ENCODE peak calls at places on chromosomes 13 and 19, in five cellular contexts. E is dermis blood vessel endothelial cell, L is uterus, W is COR-L47, P is GM10248. X is an unnamed sample.

GRCh38 chr13:44876782-44877324 is 112.4 kb downstream of the NUFIP1 start:
- DNase-seq in P (no peak), E (no peak), L (no peak), W (no peak), X (peak)

GRCh38 chr19:3351702-3352447 is 14.5 kb upstream of the NFIC start:
- DNase-seq in L (no peak), W (no peak), E (no peak), P (no peak), X (no peak)

GRCh38 chr13:90232291-90232690 is 1115.2 kb upstream of the MIR17HG start:
- DNase-seq in L (no peak), P (no peak), W (no peak), E (no peak), X (no peak)

GRCh38 chr13:108595416-108596257 is 33.8 kb upstream of the MYO16 start:
- DNase-seq in L (no peak), P (no peak), E (no peak), W (no peak), X (no peak)

GRCh38 chr19:1518471-1518870 is 5.4 kb upstream of the PLK5 start:
- DNase-seq in P (no peak), W (no peak), L (no peak), E (no peak), X (no peak)

GRCh38 chr19:43784981-43785808 is 4.4 kb upstream of the KCNN4 start:
- DNase-seq in P (peak), L (no peak), W (peak), E (peak), X (peak)

GRCh38 chr13:61036715-61037114 is 378.9 kb downstream of the PCDH20 start:
- DNase-seq in P (no peak), E (no peak), L (no peak), W (no peak), X (no peak)

GRCh38 chr13:49553888-49554287 is 31.5 kb downstream of the RCBTB1 start:
- DNase-seq in L (no peak), P (no peak), E (no peak), W (no peak), X (no peak)

GRCh38 chr19:40718774-40719391 is 2.0 kb downstream of the ITPKC start:
- DNase-seq in L (peak), W (no peak), E (peak), P (no peak), X (peak)

GRCh38 chr13:101661839-101662238 is 209.4 kb downstream of the ITGBL1 start:
- DNase-seq in W (peak), E (peak), P (no peak), L (no peak), X (no peak)

GRCh38 chr19:39104104-39104708 is 20.0 kb downstream of the ACP7 start:
- DNase-seq in W (no peak), P (no peak), E (no peak), L (no peak), X (no peak)

GRCh38 chr19:58229255-58229639 is 533 bp downstream of the ZNF544 start:
- DNase-seq in P (no peak), E (peak), L (no peak), W (peak), X (peak)

GRCh38 chr13:95643814-95644598 is 500 bp downstream of the DZIP1 start:
- DNase-seq in E (peak), W (no peak), L (peak), P (peak), X (no peak)

GRCh38 chr19:47723573-47723923 is 10.3 kb downstream of the EHD2 start:
- DNase-seq in E (no peak), P (no peak), L (peak), W (no peak), X (peak)

GRCh38 chr13:23657056-23657455 is 86.8 kb downstream of the TNFRSF19 start:
- DNase-seq in L (no peak), W (no peak), P (no peak), E (no peak), X (no peak)

GRCh38 chr13:21060827-21061076 is 634 bp downstream of the LATS2 start:
- DNase-seq in E (no peak), L (peak), W (no peak), P (no peak), X (no peak)

GRCh38 chr13:33639640-33640080 is 178.3 kb upstream of the RFC3 start:
- DNase-seq in W (no peak), L (no peak), P (peak), E (no peak), X (no peak)

GRCh38 chr19:47658431-47659383 is 49.8 kb downstream of the BICRA start:
- DNase-seq in E (peak), W (no peak), P (no peak), L (no peak), X (no peak)

GRCh38 chr13:94825507-94825906 is 113.2 kb upstream of the SOX21 start:
- DNase-seq in E (no peak), P (no peak), L (peak), W (peak), X (no peak)

GRCh38 chr19:23116802-23117571 is at the start of gene ZNF730:
- DNase-seq in E (peak), W (no peak), P (peak), L (no peak), X (peak)

GRCh38 chr19:10913716-10914340 is 14.6 kb downstream of the YIPF2 start:
- DNase-seq in P (no peak), E (no peak), W (no peak), L (no peak), X (no peak)

GRCh38 chr13:51326782-51327181 is 12.7 kb upstream of the SERPINE3 start:
- DNase-seq in L (no peak), P (no peak), E (no peak), W (no peak), X (no peak)

GRCh38 chr13:88288326-88288725 is 617.2 kb downstream of the SLITRK5 start:
- DNase-seq in L (no peak), W (no peak), P (no peak), E (no peak), X (no peak)

GRCh38 chr19:2270572-2271515 is 11.1 kb downstream of the PEAK3 start:
- DNase-seq in W (peak), E (peak), L (peak), P (peak), X (peak)

GRCh38 chr19:11031421-11032070 is 57.7 kb upstream of the LDLR start:
- DNase-seq in W (no peak), E (no peak), P (no peak), L (no peak), X (no peak)

GRCh38 chr19:11373166-11373884 is 1.1 kb upstream of the SWSAP1 start:
- DNase-seq in P (no peak), E (no peak), W (peak), L (no peak), X (peak)

GRCh38 chr13:87656311-87656710 is 14.9 kb upstream of the SLITRK5 start:
- DNase-seq in P (no peak), W (peak), E (no peak), L (no peak), X (no peak)

GRCh38 chr19:6828698-6829633 is 56.5 kb downstream of the VAV1 start:
- DNase-seq in W (no peak), P (peak), L (no peak), E (peak), X (peak)

GRCh38 chr13:40152145-40152544 is 496.7 kb downstream of the COG6 start:
- DNase-seq in L (no peak), E (peak), W (no peak), P (no peak), X (no peak)

GRCh38 chr19:13794388-13794751 is 873 bp upstream of the ZSWIM4 start:
- DNase-seq in W (no peak), E (peak), L (peak), P (no peak), X (peak)

GRCh38 chr13:87035538-87035937 is 635.6 kb upstream of the SLITRK5 start:
- DNase-seq in E (no peak), L (no peak), P (no peak), W (no peak), X (no peak)

GRCh38 chr13:93476175-93476574 is 249.6 kb downstream of the GPC6 start:
- DNase-seq in P (no peak), W (no peak), L (no peak), E (no peak), X (no peak)

GRCh38 chr13:24802074-24802473 is 38.1 kb downstream of the RNF17 start:
- DNase-seq in E (no peak), W (no peak), P (no peak), L (no peak), X (no peak)

GRCh38 chr13:20667857-20668256 is 35.6 kb upstream of the IL17D start:
- DNase-seq in L (no peak), P (no peak), W (no peak), E (no peak), X (no peak)

GRCh38 chr19:57888494-57889231 is at the start of gene ZNF814:
- DNase-seq in W (peak), L (peak), P (peak), E (peak), X (peak)

GRCh38 chr13:22357132-22357531 is 686.3 kb downstream of the FGF9 start:
- DNase-seq in E (no peak), L (no peak), W (no peak), P (no peak), X (no peak)

GRCh38 chr19:3108775-3109174 is 14.6 kb downstream of the GNA11 start:
- DNase-seq in L (peak), E (peak), W (peak), P (peak), X (peak)